ENCODE peak calls at places on chromosome 20, in seven cellular contexts. Y is HepG2, G is hepatocyte, K is A549, D is GM12878, O is IMR-90, N is Karpas-422. Q is an unnamed sample. For H3K4me1, the result is how much of the 10 kb centered on the place peaks cover.

GRCh38 chr20:31675828-31676533 is 38.3 kb downstream of the COX4I2 start:
- DNase-seq in K (no peak), O (peak), N (peak), D (no peak), G (no peak), Y (no peak), Q (no peak)

GRCh38 chr20:45817652-45818194 is 5.3 kb downstream of the UBE2C start:
- DNase-seq in Y (no peak), G (no peak), O (peak), D (no peak), N (no peak), K (no peak), Q (peak)

GRCh38 chr20:34037121-34037520 is 43.4 kb downstream of the RALY start:
- DNase-seq in G (no peak), O (no peak), D (no peak), K (no peak), N (no peak), Y (no peak), Q (peak)

GRCh38 chr20:61253264-61253639 is 1.2 kb downstream of the CDH4 start:
- DNase-seq in D (no peak), O (peak), N (no peak), G (peak), K (peak), Y (no peak), Q (no peak)

GRCh38 chr20:48406462-48407235 is 421.1 kb downstream of the PREX1 start:
- DNase-seq in G (no peak), D (no peak), N (no peak), Y (no peak), K (no peak), O (no peak), Q (peak)

GRCh38 chr20:39897781-39898466 is 791.1 kb downstream of the MAFB start:
- DNase-seq in G (no peak), D (no peak), N (no peak), O (no peak), Y (no peak), K (no peak), Q (no peak)

GRCh38 chr20:4161447-4162251 is 146.3 kb upstream of the RNF24 start:
- DNase-seq in G (no peak), K (no peak), N (no peak), Y (peak), D (peak), O (no peak), Q (peak)

GRCh38 chr20:8438748-8439147 is 306.7 kb downstream of the PLCB1 start:
- DNase-seq in K (no peak), D (no peak), N (no peak), O (no peak), Y (no peak), G (no peak), Q (no peak)

GRCh38 chr20:35908007-35908406 is 46.3 kb downstream of the SCAND1 start:
- DNase-seq in N (no peak), O (no peak), D (no peak), Y (no peak), K (no peak), G (no peak), Q (no peak)

GRCh38 chr20:51752343-51752951 is 15.7 kb downstream of the ATP9A start:
- DNase-seq in O (peak), K (peak), G (peak), N (no peak), D (no peak), Y (peak), Q (peak)

GRCh38 chr20:2706688-2707352 is 14.2 kb downstream of the EBF4 start:
- DNase-seq in K (no peak), N (no peak), D (no peak), O (no peak), G (no peak), Y (no peak), Q (no peak)

GRCh38 chr20:10075606-10076005 is 40.8 kb downstream of the ANKEF1 start:
- DNase-seq in G (no peak), K (no peak), Y (no peak), D (no peak), O (no peak), N (peak), Q (peak)

GRCh38 chr20:35264755-35265154 is 13.2 kb downstream of the MMP24OS start:
- DNase-seq in G (peak), N (no peak), D (no peak), Y (peak), K (peak), O (peak), Q (peak)

GRCh38 chr20:40073535-40074111 is 615.4 kb downstream of the MAFB start:
- DNase-seq in O (no peak), G (peak), N (no peak), K (no peak), Y (no peak), D (no peak), Q (no peak)

GRCh38 chr20:9262653-9263194 is 193.8 kb downstream of the PLCB4 start:
- DNase-seq in G (no peak), K (no peak), N (no peak), O (peak), D (no peak), Y (no peak), Q (no peak)

GRCh38 chr20:14865169-14865568 is 527.8 kb upstream of the FLRT3 start:
- DNase-seq in N (no peak), O (no peak), D (no peak), G (no peak), K (no peak), Y (no peak), Q (peak)

GRCh38 chr20:53737404-53738038 is 143.9 kb upstream of the ZNF217 start:
- DNase-seq in Y (no peak), G (no peak), N (no peak), K (no peak), O (no peak), D (no peak), Q (peak)

GRCh38 chr20:53738945-53739798 is 145.5 kb upstream of the ZNF217 start:
- DNase-seq in O (no peak), N (no peak), D (no peak), G (peak), K (no peak), Y (no peak), Q (no peak)

GRCh38 chr20:53738039-53738944 is 144.7 kb upstream of the ZNF217 start:
- DNase-seq in G (peak), D (no peak), Y (peak), N (no peak), O (peak), K (peak), Q (peak)

GRCh38 chr20:53741726-53742028 is 148.0 kb upstream of the ZNF217 start:
- DNase-seq in D (no peak), K (no peak), Y (no peak), N (no peak), O (no peak), G (no peak), Q (no peak)

DNA sequence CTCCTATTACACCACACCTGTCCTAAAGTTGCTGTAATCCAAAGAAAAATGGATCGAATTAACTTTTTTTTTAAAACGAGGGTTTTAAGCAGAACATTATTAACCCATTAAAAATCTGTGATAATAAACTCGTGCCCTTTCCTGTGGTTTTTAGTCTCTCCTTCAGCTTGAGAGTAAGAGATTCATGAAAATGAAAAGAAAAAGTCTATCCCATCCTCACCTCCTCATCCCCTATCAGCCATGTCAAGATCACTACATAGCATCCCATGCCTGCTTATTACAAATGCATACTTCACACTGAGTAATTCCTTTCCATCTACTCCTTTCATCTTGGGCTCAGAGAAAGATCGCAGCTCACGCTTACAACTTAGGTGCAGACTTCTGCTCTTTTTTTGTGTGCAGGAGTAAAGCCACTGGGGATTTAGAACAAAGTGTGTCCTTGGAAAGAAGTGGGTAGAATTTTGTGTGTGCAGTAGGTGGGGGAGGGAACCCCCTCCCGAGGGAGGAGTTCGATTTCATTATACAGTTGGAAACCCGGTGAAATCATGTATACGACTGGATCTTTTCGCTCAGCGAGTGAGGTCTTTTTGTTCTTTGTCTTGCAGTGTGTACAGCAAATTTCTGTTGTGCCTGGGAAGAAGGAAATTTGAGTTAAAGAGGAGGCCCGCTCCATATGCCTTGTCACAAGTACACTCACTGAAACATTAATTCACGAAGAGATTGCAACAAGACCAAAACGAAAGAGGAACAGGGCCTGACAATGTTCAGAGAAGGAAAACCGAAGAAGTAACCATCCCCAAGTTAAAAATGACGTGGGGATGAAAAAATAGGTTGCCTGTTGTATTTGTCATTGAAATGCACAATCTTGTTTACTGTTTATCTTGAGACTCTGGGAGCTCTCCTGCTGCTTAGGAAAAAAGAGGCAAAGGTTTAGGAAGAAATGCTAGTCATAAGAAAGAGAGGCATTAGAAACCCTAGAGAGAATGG is 146.5 kb upstream of the ZNF217 start:
- DNase-seq in N (no peak), K (no peak), G (no peak), O (peak), Y (no peak), D (no peak), Q (peak)
- H3K4me1 ChIP-seq in N (under half), K (half or more), G (half or more), O (under half), Y (half or more), D (half or more), Q (under half)

DNA sequence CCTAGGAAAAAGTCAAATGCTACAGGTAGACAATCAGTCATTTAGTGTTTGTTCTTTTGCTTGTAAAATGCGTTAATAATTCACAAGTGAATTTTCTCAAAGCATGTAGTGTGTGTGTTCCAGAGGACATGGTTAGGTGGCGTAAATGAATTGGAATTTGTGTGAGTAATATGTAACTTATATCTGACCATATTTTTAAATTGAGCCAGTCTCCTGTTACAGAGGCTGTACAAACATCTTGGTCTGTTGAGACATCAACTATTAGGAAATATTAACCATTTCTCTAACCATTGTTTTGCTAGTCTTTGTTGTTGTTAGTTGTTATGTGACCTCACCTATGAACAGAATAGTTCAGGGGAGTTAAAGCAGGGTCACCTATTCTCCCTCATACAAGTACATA is 22.7 kb downstream of the MCM8 start:
- DNase-seq in K (peak), N (no peak), D (no peak), O (peak), G (peak), Y (no peak), Q (peak)
- H3K4me2 ChIP-seq in K (peak), N (no peak), D (no peak), O (peak), G (no peak), Y (no peak), Q (no peak)

GRCh38 chr20:1330075-1330830 is 1.3 kb upstream of the SDCBP2 start:
- DNase-seq in K (no peak), G (peak), Y (no peak), N (no peak), O (no peak), D (peak), Q (no peak)
- H3K4me1 ChIP-seq in K (under half), G (under half), Y (half or more), N (under half), O (under half), D (under half), Q (half or more)

GRCh38 chr20:37846573-37846972 is 56.4 kb upstream of the VSTM2L start:
- DNase-seq in Y (no peak), N (no peak), K (no peak), G (peak), O (no peak), D (no peak), Q (no peak)
- H3K4me2 ChIP-seq in Y (no peak), N (no peak), K (no peak), G (no peak), O (no peak), D (no peak), Q (no peak)

DNA sequence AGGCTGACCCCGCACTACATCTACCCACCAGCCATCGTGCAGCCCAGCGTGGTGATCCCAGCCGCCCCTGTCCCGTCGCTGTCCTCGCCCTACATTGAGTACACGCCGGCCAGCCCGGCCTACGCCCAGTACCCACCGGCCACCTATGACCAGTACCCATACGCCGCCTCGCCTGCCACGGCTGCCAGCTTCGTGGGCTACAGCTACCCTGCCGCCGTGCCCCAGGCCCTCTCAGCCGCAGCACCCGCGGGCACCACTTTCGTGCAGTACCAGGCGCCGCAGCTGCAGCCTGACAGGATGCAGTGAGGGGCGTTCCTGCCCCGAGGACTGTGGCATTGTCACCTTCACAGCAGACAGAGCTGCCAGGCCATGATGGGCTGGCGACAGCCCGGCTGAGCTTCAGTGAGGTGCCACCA is 16.4 kb downstream of the RBM38 start:
- DNase-seq in N (no peak), D (no peak), O (no peak), Y (no peak), K (no peak), G (no peak), Q (no peak)
- H3K4me1 ChIP-seq in N (under half), D (under half), O (under half), Y (under half), K (under half), G (under half), Q (under half)

GRCh38 chr20:19401096-19401495 is 188.7 kb downstream of the SLC24A3 start:
- DNase-seq in D (no peak), K (no peak), Y (no peak), O (no peak), G (no peak), N (no peak), Q (no peak)
- H3K4me2 ChIP-seq in D (no peak), K (no peak), Y (no peak), O (no peak), G (no peak), N (no peak), Q (no peak)

DNA sequence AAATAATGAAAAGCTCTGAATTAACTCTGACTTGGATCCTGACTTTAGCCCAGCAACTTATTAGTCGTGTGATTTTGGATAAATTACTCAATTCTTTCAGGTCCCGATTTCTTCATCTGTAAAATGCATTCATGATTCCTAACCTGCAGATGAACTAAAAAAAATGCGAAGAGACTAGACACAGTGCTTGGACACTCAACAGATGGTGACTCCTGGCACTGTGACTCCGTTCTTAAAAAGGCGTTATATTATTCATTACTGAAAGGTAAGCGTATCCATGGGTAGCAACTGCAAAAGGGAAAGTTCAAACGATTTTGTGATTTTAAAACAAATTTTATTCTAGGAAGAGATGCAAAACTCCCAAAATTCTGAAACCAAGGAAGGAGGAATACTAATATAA is 226.3 kb downstream of the KIF16B start:
- DNase-seq in K (no peak), D (no peak), Y (no peak), O (no peak), G (no peak), N (no peak), Q (no peak)
- H3K4me1 ChIP-seq in K (under half), D (under half), Y (under half), O (under half), G (under half), N (under half), Q (under half)